ENCODE peak calls at places on chromosomes 1 and 21, in seven cellular contexts. G, C, F, N, Z, O and P are unnamed samples.

GRCh38 chr1:204959374-204959773 is 83.6 kb upstream of the CNTN2 start:
- DNase-seq in C (peak), G (no peak), O (no peak), Z (no peak), F (no peak), N (no peak), P (no peak)

GRCh38 chr1:176211395-176212165 is 4.5 kb upstream of the COP1 start:
- DNase-seq in C (no peak), N (no peak), O (peak), G (no peak), F (no peak), Z (no peak), P (no peak)

GRCh38 chr1:87684786-87685185 is 356.1 kb downstream of the LMO4 start:
- DNase-seq in Z (no peak), C (no peak), F (peak), G (no peak), N (peak), O (no peak), P (no peak)

GRCh38 chr1:78441921-78442320 is 48.9 kb upstream of the PTGFR start:
- DNase-seq in N (no peak), F (no peak), C (no peak), O (no peak), Z (no peak), G (no peak), P (no peak)

GRCh38 chr1:222202831-222203230 is 345.1 kb downstream of the HHIPL2 start:
- DNase-seq in C (no peak), N (no peak), Z (no peak), F (no peak), G (no peak), O (no peak), P (no peak)

GRCh38 chr1:246591504-246591903 is 25.2 kb downstream of the CNST start:
- DNase-seq in N (no peak), G (no peak), F (no peak), C (no peak), O (no peak), Z (no peak), P (no peak)

GRCh38 chr1:6462412-6463119 is 3.4 kb downstream of the TNFRSF25 start:
- DNase-seq in N (no peak), C (no peak), O (peak), F (no peak), Z (no peak), G (no peak), P (no peak)

GRCh38 chr1:207935166-207935583 is 24.2 kb upstream of the CD34 start:
- DNase-seq in F (no peak), O (no peak), N (no peak), Z (no peak), C (no peak), G (no peak), P (no peak)

GRCh38 chr1:47233165-47233564 is 1.1 kb upstream of the TAL1 start:
- DNase-seq in F (no peak), G (no peak), N (no peak), Z (no peak), C (no peak), O (no peak), P (no peak)

GRCh38 chr1:201703646-201704438 is 125.1 kb upstream of the IPO9 start:
- DNase-seq in Z (peak), O (peak), G (peak), N (peak), F (peak), C (peak), P (peak)

GRCh38 chr1:202966006-202966904 is 802 bp downstream of the CYB5R1 start:
- DNase-seq in O (peak), C (no peak), N (no peak), G (no peak), F (no peak), Z (no peak), P (no peak)

GRCh38 chr1:39445573-39445972 is 45.9 kb upstream of the BMP8A start:
- DNase-seq in G (no peak), O (no peak), Z (no peak), N (no peak), C (no peak), F (no peak), P (no peak)

GRCh38 chr1:155078496-155079209 is at the start of gene EFNA3:
- DNase-seq in G (peak), C (no peak), N (no peak), O (peak), Z (peak), F (peak), P (no peak)

GRCh38 chr21:42632336-42632751 is 21.1 kb upstream of the PDE9A start:
- DNase-seq in Z (no peak), G (no peak), C (no peak), F (peak), N (no peak), O (no peak), P (no peak)

GRCh38 chr1:112718691-112719418 is 3.7 kb upstream of the PPM1J start:
- DNase-seq in N (peak), Z (peak), C (no peak), F (peak), O (peak), G (peak), P (peak)

GRCh38 chr1:243791586-243792267 is 58.3 kb downstream of the AKT3 start:
- DNase-seq in O (no peak), F (peak), N (peak), Z (no peak), C (no peak), G (no peak), P (no peak)

GRCh38 chr1:33165209-33165608 is 16.6 kb downstream of the TRIM62 start:
- DNase-seq in G (no peak), Z (peak), N (no peak), C (no peak), O (no peak), F (no peak), P (no peak)

GRCh38 chr21:37294674-37295073 is 27.5 kb upstream of the VPS26C start:
- DNase-seq in C (no peak), G (no peak), Z (no peak), F (no peak), N (no peak), O (no peak), P (no peak)

GRCh38 chr1:90721210-90722194 is 4.4 kb upstream of the BARHL2 start:
- DNase-seq in G (peak), N (peak), Z (peak), O (peak), F (peak), C (no peak), P (no peak)

GRCh38 chr21:45258476-45258875 is 29.2 kb downstream of the POFUT2 start:
- DNase-seq in G (peak), C (peak), N (no peak), F (no peak), Z (peak), O (peak), P (peak)

GRCh38 chr1:228228601-228229074 is 20.8 kb downstream of the OBSCN start:
- DNase-seq in F (no peak), C (no peak), G (no peak), O (peak), N (peak), Z (no peak), P (no peak)

GRCh38 chr1:185813401-185813979 is 79.3 kb downstream of the HMCN1 start:
- DNase-seq in N (peak), G (no peak), Z (no peak), C (no peak), F (peak), O (peak), P (no peak)

GRCh38 chr1:48790397-48790796 is 13.7 kb upstream of the BEND5 start:
- DNase-seq in C (no peak), Z (no peak), O (no peak), F (no peak), G (no peak), N (no peak), P (no peak)

GRCh38 chr1:14504517-14504916 is 94.0 kb upstream of the KAZN start:
- DNase-seq in Z (no peak), O (no peak), F (no peak), C (no peak), N (no peak), G (no peak), P (peak)

GRCh38 chr1:202578001-202578500 is 132.2 kb downstream of the SYT2 start:
- DNase-seq in Z (no peak), F (no peak), N (peak), G (no peak), C (no peak), O (no peak), P (no peak)

GRCh38 chr1:61253059-61253735 is 170.8 kb downstream of the NFIA start:
- DNase-seq in G (no peak), N (peak), O (peak), C (peak), F (peak), Z (no peak), P (no peak)

GRCh38 chr1:81802601-81803422 is 2.1 kb downstream of the ADGRL2 start:
- DNase-seq in O (peak), Z (peak), F (peak), C (peak), G (peak), N (peak), P (peak)

GRCh38 chr1:89739844-89740216 is 81.0 kb upstream of the LRRC8D start:
- DNase-seq in N (no peak), F (peak), Z (no peak), O (no peak), G (no peak), C (no peak), P (no peak)

GRCh38 chr1:167747988-167748387 is 26.2 kb downstream of the MPZL1 start:
- DNase-seq in C (no peak), N (peak), O (no peak), Z (no peak), G (no peak), F (no peak), P (no peak)

GRCh38 chr1:4954392-4954791 is 300.0 kb downstream of the AJAP1 start:
- DNase-seq in O (no peak), F (no peak), Z (no peak), N (no peak), C (no peak), G (no peak), P (no peak)

GRCh38 chr1:44641126-44642102 is 32.9 kb downstream of the TMEM53 start:
- DNase-seq in O (no peak), G (no peak), Z (no peak), F (no peak), N (no peak), C (no peak), P (no peak)

GRCh38 chr1:161033751-161034150 is 5.0 kb downstream of the TSTD1 start:
- DNase-seq in Z (no peak), G (no peak), C (no peak), N (no peak), O (no peak), F (no peak), P (no peak)

GRCh38 chr1:116453906-116454305 is 80.9 kb downstream of the ATP1A1 start:
- DNase-seq in O (no peak), F (no peak), C (no peak), Z (no peak), N (no peak), G (no peak), P (no peak)

GRCh38 chr1:242811092-242811840 is 286.8 kb upstream of the PLD5 start:
- DNase-seq in Z (no peak), O (no peak), C (no peak), N (no peak), G (no peak), F (no peak), P (no peak)

GRCh38 chr1:3593334-3593733 is 18.0 kb downstream of the MEGF6 start:
- DNase-seq in O (no peak), Z (no peak), N (no peak), F (no peak), C (no peak), G (no peak), P (no peak)

GRCh38 chr21:34526618-34527290 is 14.7 kb upstream of the KCNE1 start:
- DNase-seq in O (peak), N (peak), C (peak), G (no peak), F (peak), Z (peak), P (peak)

GRCh38 chr1:225548140-225548857 is 104.6 kb downstream of the ENAH start:
- DNase-seq in F (no peak), C (no peak), G (no peak), O (no peak), N (peak), Z (no peak), P (no peak)

GRCh38 chr1:153598309-153599172 is 14.4 kb downstream of the S100A16 start:
- DNase-seq in Z (peak), N (peak), G (no peak), F (peak), C (no peak), O (no peak), P (no peak)

GRCh38 chr1:66760506-66760905 is 8.2 kb downstream of the DYNLT5 start:
- DNase-seq in Z (no peak), C (no peak), F (no peak), O (no peak), N (no peak), G (no peak), P (no peak)

GRCh38 chr1:66757740-66758139 is 5.5 kb downstream of the DYNLT5 start:
- DNase-seq in Z (no peak), G (no peak), N (no peak), O (no peak), F (no peak), C (no peak), P (no peak)

GRCh38 chr1:66758247-66758755 is 6.0 kb downstream of the DYNLT5 start:
- DNase-seq in G (no peak), C (no peak), Z (no peak), O (no peak), F (no peak), N (no peak), P (no peak)

GRCh38 chr1:66764994-66765578 is 12.8 kb downstream of the DYNLT5 start:
- DNase-seq in F (peak), Z (no peak), C (no peak), N (peak), G (no peak), O (peak), P (no peak)

DNA sequence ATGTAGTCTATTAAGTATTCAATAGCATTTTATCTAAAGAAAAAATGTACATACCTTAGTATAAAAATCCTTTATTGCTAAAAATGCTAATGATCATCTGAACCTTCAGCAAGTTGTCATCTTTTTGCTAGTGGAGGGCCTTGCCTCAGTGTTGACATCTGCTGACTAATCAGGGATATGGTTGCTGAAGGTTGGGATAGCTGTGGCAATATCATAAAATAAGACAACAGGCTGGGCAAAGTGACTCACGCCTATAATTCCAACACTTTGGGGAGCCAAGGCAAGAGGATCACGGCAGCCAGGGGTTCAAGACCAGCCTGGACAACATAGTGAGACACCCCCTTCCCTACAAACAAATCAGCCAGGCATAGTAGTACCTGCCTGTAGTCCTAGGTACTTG is 9.0 kb downstream of the DYNLT5 start:
- DNase-seq in N (peak), O (no peak), F (no peak), C (no peak), Z (no peak), G (no peak), P (no peak)
- TF ChIP-seq CTCF in N (peak), O (no peak), F (no peak), C (no peak), Z (no peak), G (no peak), P (peak)

GRCh38 chr21:23016617-23017016 is 2018.4 kb downstream of the NCAM2 start:
- DNase-seq in Z (peak), N (no peak), F (no peak), G (no peak), C (no peak), O (no peak), P (no peak)
- TF ChIP-seq CTCF in Z (peak), N (no peak), F (no peak), G (no peak), C (no peak), O (no peak), P (peak)

GRCh38 chr1:43588592-43588991 is 57.9 kb downstream of the PTPRF start:
- DNase-seq in N (no peak), G (no peak), Z (no peak), F (no peak), C (no peak), O (no peak), P (no peak)

GRCh38 chr1:43592051-43592665 is 57.8 kb upstream of the KDM4A start:
- DNase-seq in G (no peak), F (no peak), N (no peak), C (no peak), O (no peak), Z (no peak), P (no peak)

GRCh38 chr1:43591181-43591580 is 58.8 kb upstream of the KDM4A start:
- DNase-seq in O (no peak), N (no peak), F (no peak), Z (no peak), G (no peak), C (no peak), P (no peak)

GRCh38 chr1:43592974-43593683 is 56.8 kb upstream of the KDM4A start:
- DNase-seq in O (no peak), C (no peak), Z (no peak), G (no peak), F (no peak), N (no peak), P (no peak)

GRCh38 chr1:43590389-43590788 is 59.6 kb upstream of the KDM4A start:
- DNase-seq in N (no peak), C (no peak), O (no peak), Z (peak), G (no peak), F (no peak), P (no peak)
- TF ChIP-seq CTCF in N (peak), C (no peak), O (no peak), Z (peak), G (no peak), F (no peak), P (no peak)

GRCh38 chr1:9069324-9070100 is at the start of gene SLC2A5:
- DNase-seq in Z (no peak), G (no peak), C (peak), N (peak), O (peak), F (peak), P (no peak)
- TF ChIP-seq CTCF in Z (no peak), G (no peak), C (no peak), N (no peak), O (no peak), F (no peak), P (no peak)

GRCh38 chr21:46323710-46324389 is at the start of the genes C21orf58 and PCNT:
- DNase-seq in N (peak), Z (peak), O (peak), F (peak), C (peak), G (peak), P (peak)
- TF ChIP-seq CTCF in N (no peak), Z (no peak), O (no peak), F (no peak), C (no peak), G (no peak), P (no peak)

DNA sequence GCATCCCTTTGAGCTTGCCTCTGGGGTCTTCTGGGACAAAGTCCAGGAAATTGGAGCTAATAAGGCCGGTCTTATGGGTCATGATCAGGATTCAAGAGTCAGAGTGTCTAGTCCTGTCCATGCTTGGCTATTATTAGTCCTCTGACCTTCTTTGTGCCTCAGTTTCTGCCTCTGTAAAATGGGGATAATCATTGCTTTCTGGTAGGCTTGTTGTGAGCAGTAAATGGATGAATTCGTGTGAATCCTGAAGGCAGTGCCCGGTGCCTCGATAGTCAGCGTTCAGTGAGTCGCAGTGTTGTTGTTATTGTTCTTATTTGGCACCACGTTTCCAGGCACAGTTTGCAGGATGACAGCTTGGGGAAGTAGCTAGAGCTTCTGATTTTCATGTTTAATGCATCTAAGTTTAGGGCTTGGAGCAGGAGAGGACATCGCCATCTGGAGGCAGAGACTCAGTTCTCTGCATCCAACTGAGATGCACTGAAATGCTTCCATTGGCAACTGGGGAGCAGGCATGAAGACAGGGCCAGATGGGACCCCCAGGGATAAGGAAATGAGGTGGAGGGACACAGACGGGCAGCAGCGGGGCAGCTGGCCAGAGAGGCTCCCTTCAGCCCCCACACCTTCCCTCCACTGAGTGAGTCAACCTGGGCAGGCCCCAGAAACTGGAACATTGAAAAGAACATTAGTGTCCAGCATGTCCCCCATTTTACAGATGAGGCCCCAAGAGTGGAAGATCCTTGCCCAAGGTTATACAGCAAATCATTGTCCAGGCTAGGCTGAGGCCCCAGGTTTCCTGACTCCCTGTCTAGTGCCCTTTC is 160.3 kb downstream of the PTPRU start:
- DNase-seq in F (no peak), C (peak), Z (no peak), G (no peak), O (no peak), N (no peak), P (peak)
- TF ChIP-seq CTCF in F (no peak), C (no peak), Z (peak), G (no peak), O (no peak), N (peak), P (peak)

GRCh38 chr1:234375672-234376071 is 2.4 kb downstream of the COA6 start:
- DNase-seq in G (no peak), O (no peak), F (no peak), Z (no peak), C (no peak), N (no peak), P (no peak)

GRCh38 chr1:234371414-234371813 is 1.8 kb upstream of the COA6 start:
- DNase-seq in N (no peak), F (no peak), Z (no peak), O (no peak), G (no peak), C (no peak), P (no peak)

GRCh38 chr1:234372011-234372757 is 1.1 kb upstream of the COA6 start:
- DNase-seq in N (no peak), F (no peak), O (no peak), G (no peak), Z (no peak), C (no peak), P (no peak)

GRCh38 chr1:234373938-234374240 is 633 bp downstream of the COA6 start:
- DNase-seq in C (no peak), F (no peak), O (no peak), N (no peak), Z (no peak), G (no peak), P (no peak)

GRCh38 chr1:234373064-234373937 is at the start of gene COA6:
- DNase-seq in G (peak), O (peak), C (peak), N (peak), F (peak), Z (peak), P (peak)
- TF ChIP-seq CTCF in G (no peak), O (no peak), C (no peak), N (no peak), F (no peak), Z (no peak), P (no peak)